ENCODE peak calls at places on chromosomes 12 and 14, in ten cellular contexts. W, C, P, H, M, Q, A, J, T and D are unnamed samples.

GRCh38 chr12:30862486-30862885 is 64.1 kb upstream of the TSPAN11 start:
- DNase-seq in W (peak; percentile 77), C (no peak), P (no peak), H (peak; percentile 11), M (no peak), Q (no peak), A (no peak), J (no peak), T (peak; percentile 38), D (no peak)

GRCh38 chr14:101102875-101103274 is 199.4 kb upstream of the RTL1 start:
- DNase-seq in W (no peak), C (no peak), P (no peak), H (no peak), M (no peak), Q (peak; percentile 19), A (peak; percentile 15), J (no peak), T (no peak), D (no peak)

GRCh38 chr14:46580941-46581671 is 70.5 kb downstream of the RPL10L start:
- DNase-seq in W (peak; percentile 59), C (no peak), P (peak; percentile 8), H (no peak), M (peak; percentile 16), Q (peak; percentile 22), A (peak; percentile 13), J (no peak), T (no peak), D (peak; percentile 59)

GRCh38 chr14:42665083-42665482 is 1058.4 kb downstream of the LRFN5 start:
- DNase-seq in W (no peak), C (no peak), P (no peak), H (no peak), M (no peak), Q (no peak), A (no peak), J (no peak), T (no peak), D (peak; percentile 20)

GRCh38 chr14:102140027-102140749 is 491 bp downstream of the WDR20 start:
- DNase-seq in W (peak; percentile 9), C (peak; percentile 49), P (peak; percentile 35), H (peak; percentile 28), M (peak; percentile 30), Q (peak; percentile 44), A (peak; percentile 35), J (no peak), T (no peak), D (peak; percentile 55)

GRCh38 chr12:40971911-40972310 is 216.2 kb upstream of the PDZRN4 start:
- DNase-seq in W (peak; percentile 25), C (no peak), P (no peak), H (peak; percentile 17), M (no peak), Q (no peak), A (no peak), J (no peak), T (no peak), D (no peak)

GRCh38 chr12:6852651-6853354 is 853 bp downstream of the USP5 start:
- DNase-seq in W (peak; percentile 79), C (peak; percentile 51), P (no peak), H (peak; percentile 82), M (peak; percentile 53), Q (no peak), A (no peak), J (no peak), T (no peak), D (peak; percentile 90)

GRCh38 chr12:119156401-119156800 is 22.3 kb upstream of the HSPB8 start:
- DNase-seq in W (no peak), C (no peak), P (no peak), H (no peak), M (peak; percentile 86), Q (no peak), A (no peak), J (no peak), T (peak; percentile 49), D (no peak)

GRCh38 chr12:42735869-42736361 is 146.4 kb upstream of the PRICKLE1 start:
- DNase-seq in W (no peak), C (peak; percentile 27), P (no peak), H (no peak), M (no peak), Q (no peak), A (no peak), J (no peak), T (peak; percentile 73), D (peak; percentile 78)

GRCh38 chr14:81209187-81209836 is 11.4 kb downstream of the GTF2A1 start:
- DNase-seq in W (peak; percentile 22), C (no peak), P (no peak), H (no peak), M (no peak), Q (peak; percentile 26), A (no peak), J (no peak), T (no peak), D (no peak)

GRCh38 chr14:71452987-71453386 is 479.2 kb upstream of the RGS6 start:
- DNase-seq in W (no peak), C (no peak), P (no peak), H (peak; percentile 74), M (no peak), Q (no peak), A (no peak), J (no peak), T (no peak), D (no peak)

GRCh38 chr12:76890407-76891143 is 11.8 kb upstream of the CSRP2 start:
- DNase-seq in W (no peak), C (no peak), P (no peak), H (no peak), M (no peak), Q (no peak), A (no peak), J (no peak), T (no peak), D (peak; percentile 81)

GRCh38 chr14:61254803-61255526 is 26.2 kb downstream of the TMEM30B start:
- DNase-seq in W (no peak), C (no peak), P (no peak), H (no peak), M (peak; percentile 32), Q (no peak), A (no peak), J (no peak), T (no peak), D (no peak)

DNA sequence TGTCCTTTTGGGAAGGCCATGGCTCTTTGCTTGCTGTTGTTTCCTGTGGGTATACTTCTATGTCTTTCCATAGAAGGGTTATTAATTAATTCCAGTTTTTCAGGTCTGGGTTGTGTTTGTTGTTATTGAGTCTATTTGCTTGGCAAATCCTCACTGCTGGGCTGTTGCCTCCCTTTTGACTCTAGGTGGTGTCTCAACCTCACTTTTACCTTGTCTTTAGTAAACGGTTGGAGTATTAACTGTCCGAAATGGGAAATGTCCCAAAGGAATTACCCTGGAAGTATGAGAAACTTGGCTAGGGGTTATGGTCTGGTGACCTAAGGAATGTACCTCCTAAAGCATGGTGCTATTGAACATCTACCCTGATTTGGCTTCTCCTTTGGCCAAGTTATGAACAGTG is 16.7 kb downstream of the PRH1 start:
- DNase-seq in W (no peak), C (no peak), P (no peak), H (no peak), M (no peak), Q (no peak), A (no peak), J (no peak), T (no peak), D (peak; percentile 38)
- TF ChIP-seq CTCF in W (no peak), C (no peak), P (no peak), H (no peak), M (no peak), Q (no peak), A (no peak), J (no peak), T (peak; percentile 13), D (peak; percentile 59)

GRCh38 chr14:29536886-29537511 is 390.6 kb downstream of the PRKD1 start:
- DNase-seq in W (peak; percentile 52), C (no peak), P (no peak), H (peak; percentile 40), M (no peak), Q (no peak), A (no peak), J (no peak), T (no peak), D (peak; percentile 19)
- TF ChIP-seq CTCF in W (peak; percentile 45), C (peak; percentile 69), P (no peak), H (peak; percentile 58), M (no peak), Q (no peak), A (no peak), J (peak; percentile 24), T (peak; percentile 55), D (peak; percentile 40)

DNA sequence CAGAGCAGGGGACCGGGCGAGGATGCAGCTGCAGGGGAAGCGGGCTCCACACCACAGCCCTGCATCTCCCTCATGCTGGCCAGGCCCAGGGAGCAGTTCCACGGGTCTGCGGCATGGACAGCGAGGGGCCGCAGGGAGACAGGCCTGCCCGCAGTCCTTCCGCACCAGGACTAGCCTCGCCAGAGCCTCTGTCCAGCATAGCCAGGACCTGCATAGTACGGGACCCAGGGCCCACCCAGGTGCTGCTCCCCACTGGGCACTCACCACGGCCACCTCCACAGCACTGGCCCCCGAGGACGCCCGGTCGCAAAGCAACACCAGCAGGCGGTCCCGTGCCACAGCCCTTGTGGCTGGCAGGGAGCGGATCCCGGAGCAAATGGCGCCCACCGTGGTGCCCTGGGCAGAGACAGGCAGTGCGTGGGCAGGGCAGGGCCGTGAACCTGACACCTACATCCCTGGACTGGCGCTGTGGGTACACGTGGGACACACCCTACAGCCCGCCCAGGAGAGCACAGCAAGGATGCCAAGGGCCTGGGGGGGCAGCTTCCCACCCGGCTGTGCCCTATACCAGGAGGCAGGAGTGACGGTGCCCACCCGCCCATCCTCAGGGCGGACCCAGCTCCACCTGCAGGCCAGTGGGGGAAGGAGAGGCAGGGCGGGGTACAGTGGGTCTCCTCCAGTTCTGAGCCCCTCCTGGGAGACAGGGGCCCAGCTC is 23.8 kb downstream of the JAG2 start:
- DNase-seq in W (no peak), C (no peak), P (no peak), H (no peak), M (peak; percentile 13), Q (no peak), A (no peak), J (no peak), T (no peak), D (no peak)
- TF ChIP-seq CTCF in W (no peak), C (no peak), P (no peak), H (no peak), M (no peak), Q (no peak), A (no peak), J (no peak), T (no peak), D (peak; percentile 5)

GRCh38 chr14:65958664-65959562 is 527.3 kb upstream of the CCDC196 start:
- DNase-seq in W (peak; percentile 23), C (no peak), P (peak; percentile 52), H (peak; percentile 30), M (no peak), Q (no peak), A (peak; percentile 48), J (peak; percentile 34), T (no peak), D (peak; percentile 30)
- TF ChIP-seq CTCF in W (peak; percentile 29), C (peak; percentile 65), P (no peak), H (peak; percentile 59), M (peak; percentile 27), Q (no peak), A (peak; percentile 55), J (peak; percentile 74), T (peak; percentile 68), D (peak; percentile 30)

GRCh38 chr12:52395761-52396434 is 10.2 kb downstream of the KRT82 start:
- DNase-seq in W (no peak), C (no peak), P (no peak), H (peak; percentile 37), M (peak; percentile 93), Q (no peak), A (no peak), J (no peak), T (no peak), D (peak; percentile 57)
- TF ChIP-seq CTCF in W (peak; percentile 23), C (no peak), P (no peak), H (peak; percentile 6), M (peak; percentile 79), Q (no peak), A (no peak), J (no peak), T (peak; percentile 23), D (peak; percentile 46)